ENCODE peak calls at places on chromosomes 11 and 22, in nine cellular contexts. F, U, L, S, I, N, Q, K and M are unnamed samples.

GRCh38 chr11:11813288-11813962 is 28.3 kb upstream of the USP47 start:
- DNase-seq in I (peak), L (peak), N (no peak), S (no peak), U (no peak), K (no peak), F (peak), Q (peak), M (no peak)

GRCh38 chr11:69475866-69476714 is 5.4 kb upstream of the LINC01488 start:
- DNase-seq in Q (no peak), S (no peak), K (no peak), L (no peak), U (no peak), N (no peak), F (no peak), I (no peak), M (no peak)

GRCh38 chr22:33210129-33210784 is 152.1 kb upstream of the SYN3 start:
- DNase-seq in N (no peak), K (no peak), L (peak), Q (peak), I (peak), U (peak), F (no peak), S (no peak), M (no peak)

GRCh38 chr11:2194877-2195755 is 23.5 kb upstream of the TH start:
- DNase-seq in F (no peak), L (peak), K (no peak), S (no peak), U (peak), Q (peak), I (peak), N (no peak), M (no peak)

GRCh38 chr22:30606455-30607299 is at the start of gene TCN2:
- DNase-seq in K (peak), U (peak), I (peak), F (peak), N (peak), S (peak), L (peak), Q (peak), M (peak)

GRCh38 chr11:27094062-27094587 is 53.5 kb downstream of the BBOX1 start:
- DNase-seq in L (no peak), U (no peak), K (no peak), S (no peak), N (no peak), Q (no peak), F (no peak), I (no peak), M (no peak)

GRCh38 chr11:102546427-102546826 is 15.9 kb upstream of the MMP7 start:
- DNase-seq in I (no peak), K (no peak), N (no peak), L (no peak), F (no peak), Q (no peak), U (no peak), S (no peak), M (no peak)

GRCh38 chr22:41752011-41752975 is 48.2 kb upstream of the CCDC134 start:
- DNase-seq in Q (peak), U (no peak), I (no peak), L (no peak), S (no peak), F (no peak), N (no peak), K (no peak), M (no peak)

GRCh38 chr11:124722176-124722575 is 17.6 kb upstream of the NRGN start:
- DNase-seq in L (no peak), N (no peak), K (no peak), F (no peak), I (no peak), U (no peak), S (no peak), Q (no peak), M (no peak)

GRCh38 chr11:121282376-121282775 is 10.2 kb upstream of the SC5D start:
- DNase-seq in Q (no peak), U (no peak), N (no peak), S (no peak), K (no peak), L (no peak), I (no peak), F (no peak), M (no peak)

GRCh38 chr11:8365542-8365941 is 101.9 kb upstream of the LMO1 start:
- DNase-seq in S (no peak), N (no peak), Q (no peak), K (no peak), I (no peak), U (peak), L (no peak), F (no peak), M (no peak)

GRCh38 chr11:64449381-64450167 is 90.6 kb downstream of the RPS6KA4 start:
- DNase-seq in S (no peak), N (no peak), F (peak), Q (peak), I (peak), U (peak), K (peak), L (peak), M (peak)

GRCh38 chr22:36197065-36197440 is 4.6 kb downstream of the APOL4 start:
- DNase-seq in L (no peak), Q (no peak), N (no peak), U (peak), K (no peak), S (no peak), I (peak), F (no peak), M (peak)

GRCh38 chr11:62370743-62371440 is 33.6 kb downstream of the ASRGL1 start:
- DNase-seq in K (no peak), F (peak), Q (no peak), U (no peak), S (no peak), L (no peak), I (peak), N (no peak), M (no peak)

GRCh38 chr11:8719260-8720190 is 36.9 kb downstream of the RPL27A start:
- DNase-seq in I (peak), U (no peak), F (peak), Q (peak), L (peak), N (peak), K (no peak), S (no peak), M (no peak)

GRCh38 chr11:65506770-65507485 is 8.1 kb downstream of the MALAT1 start:
- DNase-seq in K (peak), N (no peak), Q (no peak), U (no peak), I (peak), F (peak), L (no peak), S (no peak), M (peak)

GRCh38 chr11:59182457-59183151 is 10.7 kb downstream of the DTX4 start:
- DNase-seq in Q (peak), I (peak), F (no peak), K (no peak), L (peak), N (no peak), S (no peak), U (peak), M (no peak)

GRCh38 chr11:102453286-102453797 is 777 bp upstream of the TMEM123 start:
- DNase-seq in I (no peak), S (peak), N (no peak), L (no peak), K (no peak), F (no peak), U (peak), Q (no peak), M (peak)

GRCh38 chr11:125100136-125100535 is 11.3 kb downstream of the TMEM218 start:
- DNase-seq in N (no peak), K (no peak), F (no peak), I (no peak), L (no peak), Q (no peak), U (no peak), S (no peak), M (no peak)

GRCh38 chr11:44893250-44894216 is 57.1 kb downstream of the TP53I11 start:
- DNase-seq in L (no peak), I (no peak), F (no peak), U (no peak), N (no peak), Q (no peak), S (no peak), K (no peak), M (peak)

GRCh38 chr22:31393890-31394289 is 5.5 kb upstream of the DRG1 start:
- DNase-seq in S (no peak), N (no peak), Q (no peak), K (no peak), I (no peak), U (no peak), L (peak), F (no peak), M (no peak)

GRCh38 chr11:114083256-114084252 is 24.0 kb downstream of the ZBTB16 start:
- DNase-seq in U (no peak), Q (no peak), L (no peak), N (no peak), K (no peak), S (no peak), I (no peak), F (no peak), M (no peak)

GRCh38 chr11:128692750-128693578 is 908 bp upstream of the FLI1 start:
- DNase-seq in U (no peak), I (peak), N (no peak), S (no peak), Q (no peak), K (peak), L (peak), F (no peak), M (no peak)

GRCh38 chr22:24432059-24432853 is 4.9 kb downstream of the ADORA2A start:
- DNase-seq in L (no peak), I (peak), Q (no peak), K (peak), F (no peak), N (no peak), S (peak), U (peak), M (peak)

GRCh38 chr11:2833938-2834892 is 51.4 kb downstream of the CDKN1C start:
- DNase-seq in N (no peak), K (no peak), I (no peak), S (no peak), Q (no peak), L (no peak), U (no peak), F (no peak), M (no peak)

GRCh38 chr11:68128682-68129327 is 7.6 kb upstream of the CHKA start:
- DNase-seq in F (peak), S (no peak), N (no peak), I (peak), Q (peak), U (peak), K (no peak), L (no peak), M (peak)

GRCh38 chr11:802693-803466 is 2.2 kb downstream of the PIDD1 start:
- DNase-seq in S (no peak), L (no peak), F (no peak), U (no peak), K (no peak), N (no peak), I (no peak), Q (no peak), M (no peak)

GRCh38 chr11:31500560-31500959 is 8.9 kb downstream of the IMMP1L start:
- DNase-seq in F (no peak), N (no peak), I (no peak), S (no peak), K (no peak), U (no peak), L (no peak), Q (no peak), M (no peak)
- TF ChIP-seq EP300 in F (no peak), N (no peak), I (no peak), S (no peak), K (no peak), U (no peak), L (no peak), Q (no peak), M (no peak)

DNA sequence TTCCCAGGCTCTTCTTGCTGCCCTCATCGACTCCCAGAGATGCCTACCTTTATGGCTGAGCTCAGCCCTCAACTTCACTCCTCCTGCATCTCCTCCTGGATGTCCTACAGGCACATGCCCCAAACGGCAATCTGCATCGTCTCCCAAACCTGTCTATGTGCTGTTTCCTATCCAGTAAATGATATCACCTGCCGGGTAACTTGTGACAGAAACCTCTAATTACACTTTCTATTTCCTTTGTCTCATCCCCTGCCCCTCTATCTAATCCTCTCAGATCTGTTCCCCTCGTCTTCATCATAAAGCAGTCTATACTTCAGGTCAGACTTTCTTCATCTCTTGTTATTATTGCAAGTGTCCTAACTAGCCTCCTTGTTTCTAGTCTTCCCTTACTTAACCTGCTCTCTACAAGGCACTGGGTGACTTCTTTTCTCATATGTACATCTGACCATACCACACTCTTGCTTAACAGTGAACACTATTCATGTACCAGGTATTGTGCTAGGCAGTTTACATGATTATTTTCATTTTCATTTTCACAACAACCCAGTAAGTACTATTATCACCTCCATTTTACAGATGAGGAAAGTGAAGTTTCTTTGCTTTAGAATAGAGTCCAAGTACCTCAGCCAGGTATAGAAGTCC is 21.9 kb upstream of the UCP3 start:
- DNase-seq in U (no peak), L (no peak), F (no peak), K (no peak), N (no peak), Q (no peak), I (no peak), S (no peak), M (no peak)
- TF ChIP-seq EP300 in U (no peak), L (no peak), F (no peak), K (no peak), N (no peak), Q (no peak), I (no peak), S (no peak), M (no peak)

GRCh38 chr22:22836635-22837034 is 51.0 kb upstream of the IGLL5 start:
- DNase-seq in L (peak), I (no peak), S (no peak), F (no peak), U (no peak), N (peak), Q (no peak), K (no peak), M (no peak)
- TF ChIP-seq EP300 in L (no peak), I (no peak), S (no peak), F (no peak), U (no peak), N (no peak), Q (no peak), K (no peak), M (no peak)

GRCh38 chr11:129739339-129739738 is 76.3 kb upstream of the TMEM45B start:
- DNase-seq in K (no peak), N (no peak), U (no peak), F (no peak), I (no peak), L (no peak), Q (no peak), S (no peak), M (no peak)

GRCh38 chr11:129738242-129738641 is 77.4 kb upstream of the TMEM45B start:
- DNase-seq in Q (no peak), N (no peak), K (no peak), I (no peak), U (no peak), L (no peak), S (no peak), F (no peak), M (no peak)

GRCh38 chr11:129740125-129740719 is 75.4 kb upstream of the TMEM45B start:
- DNase-seq in Q (no peak), F (no peak), K (no peak), L (no peak), S (no peak), U (no peak), I (no peak), N (no peak), M (no peak)

GRCh38 chr11:129734654-129735053 is 81.0 kb upstream of the TMEM45B start:
- DNase-seq in Q (no peak), K (no peak), I (no peak), F (no peak), S (no peak), L (no peak), N (no peak), U (no peak), M (no peak)

GRCh38 chr11:129737535-129738230 is 78.0 kb upstream of the TMEM45B start:
- DNase-seq in U (no peak), Q (no peak), F (no peak), S (no peak), L (no peak), K (no peak), N (no peak), I (no peak), M (no peak)
- TF ChIP-seq EP300 in U (no peak), Q (no peak), F (no peak), S (no peak), L (no peak), K (no peak), N (no peak), I (no peak), M (no peak)

DNA sequence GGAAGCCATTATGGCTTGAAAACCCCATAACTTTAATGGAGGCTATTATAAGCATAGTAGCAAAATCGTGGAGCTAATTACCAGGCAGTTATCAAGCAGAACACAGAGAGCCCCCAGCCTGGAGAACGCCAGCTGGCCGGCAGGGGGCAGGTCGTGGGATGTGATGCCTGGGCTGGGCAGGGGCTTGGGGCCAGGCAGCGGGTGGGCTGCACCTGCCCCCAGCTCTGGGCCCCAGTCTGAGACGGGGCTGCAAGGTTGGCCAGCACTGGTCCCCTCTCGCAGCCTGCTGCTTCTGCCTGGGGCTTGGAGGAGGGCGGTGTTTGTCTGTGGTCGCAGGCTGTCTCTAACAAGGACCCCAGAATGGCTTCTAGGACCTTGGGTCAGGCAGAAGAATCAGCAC is 20.9 kb downstream of the B3GAT1 start:
- DNase-seq in L (no peak), K (no peak), Q (no peak), S (no peak), I (no peak), U (peak), N (no peak), F (no peak), M (no peak)
- TF ChIP-seq EP300 in L (no peak), K (no peak), Q (no peak), S (no peak), I (no peak), U (no peak), N (no peak), F (no peak), M (no peak)

DNA sequence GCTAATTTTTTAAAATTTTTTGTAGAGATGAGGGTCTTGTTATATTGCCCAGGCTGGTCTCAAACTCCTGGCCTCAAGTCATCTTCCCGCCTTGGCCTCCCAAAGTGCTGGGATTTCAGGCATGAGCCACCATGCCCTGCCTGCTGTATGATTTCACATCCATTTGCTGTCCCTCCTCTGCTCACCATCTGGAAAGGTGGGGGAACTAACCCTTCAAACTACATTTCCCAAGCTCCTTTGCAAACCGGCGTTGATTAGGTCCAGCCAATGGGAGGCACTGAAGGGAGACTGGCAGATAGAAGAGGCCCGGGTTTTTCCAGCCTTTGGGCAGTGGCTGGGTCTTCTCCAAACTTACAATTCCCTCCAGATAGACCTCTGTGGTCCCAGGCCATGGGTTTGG is 19.3 kb downstream of the RFPL1 start:
- DNase-seq in L (peak), N (no peak), F (peak), K (no peak), S (no peak), Q (peak), I (peak), U (peak), M (no peak)
- TF ChIP-seq EP300 in L (no peak), N (no peak), F (no peak), K (no peak), S (no peak), Q (no peak), I (no peak), U (no peak), M (no peak)

GRCh38 chr11:57709802-57710367 is 2.1 kb downstream of the MED19 start:
- DNase-seq in L (no peak), U (no peak), K (peak), F (no peak), I (no peak), S (no peak), N (no peak), Q (no peak), M (no peak)

GRCh38 chr11:57713849-57714248 is 1.5 kb downstream of the TMX2 start:
- DNase-seq in S (no peak), K (no peak), I (no peak), U (no peak), F (no peak), N (no peak), Q (no peak), L (no peak), M (no peak)

GRCh38 chr11:57712256-57713150 is at the start of gene TMX2:
- DNase-seq in L (peak), F (peak), S (peak), U (peak), N (peak), Q (peak), I (peak), K (peak), M (peak)

GRCh38 chr11:57711414-57712255 is at the start of gene MED19:
- DNase-seq in I (peak), K (peak), L (peak), N (peak), U (peak), Q (peak), F (peak), S (peak), M (peak)
- TF ChIP-seq EP300 in I (no peak), K (no peak), L (no peak), N (no peak), U (no peak), Q (no peak), F (no peak), S (no peak), M (no peak)

GRCh38 chr22:39179401-39179827 is 26.9 kb upstream of the CBX7 start:
- DNase-seq in U (peak), L (no peak), I (no peak), N (no peak), S (no peak), K (no peak), F (no peak), Q (no peak), M (no peak)
- TF ChIP-seq EP300 in U (no peak), L (no peak), I (no peak), N (no peak), S (no peak), K (no peak), F (no peak), Q (no peak), M (no peak)

GRCh38 chr11:116742104-116742503 is 30.7 kb downstream of the BUD13 start:
- DNase-seq in L (no peak), S (no peak), Q (no peak), K (no peak), N (peak), F (no peak), I (no peak), U (no peak), M (no peak)
- TF ChIP-seq EP300 in L (no peak), S (no peak), Q (no peak), K (no peak), N (no peak), F (no peak), I (no peak), U (no peak), M (no peak)